ENCODE peak calls at places on chromosome 2, in six cellular contexts. K is CD4-positive, CD25-positive, alpha-beta regulatory T cell; O is SK-N-SH; C is CD8-positive, alpha-beta memory T cell; E is CD4-positive, alpha-beta memory T cell; X is effector memory CD4-positive, alpha-beta T cell. G is an unnamed sample.

GRCh38 chr2:196486145-196486544 is 153.4 kb upstream of the CCDC150 start:
- DNase-seq in E (no peak), C (no peak), K (no peak), O (no peak), X (no peak), G (no peak)

GRCh38 chr2:238132463-238133450 is 5.7 kb upstream of the KLHL30 start:
- DNase-seq in O (no peak), X (no peak), E (no peak), C (peak; percentile 38), K (no peak), G (no peak)

GRCh38 chr2:215637658-215638057 is 201.8 kb upstream of the FN1 start:
- DNase-seq in O (no peak), K (no peak), C (no peak), E (no peak), X (no peak), G (no peak)

GRCh38 chr2:177242136-177242987 is 22.2 kb downstream of the NFE2L2 start:
- DNase-seq in C (no peak), E (no peak), X (no peak), O (peak; percentile 25), K (no peak), G (no peak)

GRCh38 chr2:32946314-32947075 is at the start of gene LTBP1:
- DNase-seq in E (peak; percentile 60), C (peak; percentile 62), K (peak; percentile 73), X (peak; percentile 25), O (peak; percentile 82), G (peak; percentile 70)

GRCh38 chr2:208195477-208195876 is 5.6 kb upstream of the C2orf80 start:
- DNase-seq in X (no peak), E (no peak), K (no peak), C (no peak), O (no peak), G (no peak)

GRCh38 chr2:210663574-210663973 is 107.2 kb downstream of the CPS1 start:
- DNase-seq in E (no peak), X (no peak), K (no peak), O (peak; percentile 40), C (no peak), G (peak; percentile 44)

GRCh38 chr2:122101319-122101718 is 345.9 kb downstream of the TSN start:
- DNase-seq in C (no peak), X (no peak), K (no peak), O (no peak), E (no peak), G (no peak)

GRCh38 chr2:99072556-99072955 is 69.0 kb upstream of the C2orf15 start:
- DNase-seq in E (no peak), K (no peak), X (no peak), O (no peak), C (no peak), G (no peak)

GRCh38 chr2:210461401-210461800 is 15.2 kb downstream of the LANCL1 start:
- DNase-seq in C (no peak), E (no peak), O (no peak), K (no peak), X (no peak), G (no peak)

GRCh38 chr2:207516206-207516605 is 13.6 kb upstream of the CREB1 start:
- DNase-seq in E (no peak), C (no peak), O (no peak), X (no peak), K (no peak), G (no peak)

GRCh38 chr2:173090973-173091660 is 15.5 kb downstream of the MAP3K20 start:
- DNase-seq in O (no peak), K (no peak), X (no peak), C (no peak), E (no peak), G (no peak)

GRCh38 chr2:216830346-216830745 is 29.5 kb downstream of the TNP1 start:
- DNase-seq in O (no peak), E (no peak), C (no peak), K (no peak), X (no peak), G (no peak)

GRCh38 chr2:47257837-47258436 is 102.8 kb upstream of the STPG4 start:
- DNase-seq in E (no peak), C (no peak), K (no peak), X (no peak), O (no peak), G (no peak)

GRCh38 chr2:188466761-188467160 is 175.1 kb downstream of the GULP1 start:
- DNase-seq in O (no peak), C (no peak), X (no peak), K (no peak), E (no peak), G (no peak)

GRCh38 chr2:133171396-133172004 is 396.8 kb downstream of the NCKAP5 start:
- DNase-seq in E (no peak), C (no peak), O (peak; percentile 30), K (peak; percentile 21), X (no peak), G (peak; percentile 23)

GRCh38 chr2:180705551-180705950 is 274.9 kb upstream of the UBE2E3 start:
- DNase-seq in C (no peak), E (no peak), O (no peak), K (no peak), X (no peak), G (no peak)

GRCh38 chr2:188645982-188646381 is 328.2 kb upstream of the COL3A1 start:
- DNase-seq in K (no peak), C (no peak), X (no peak), E (no peak), O (no peak), G (no peak)

GRCh38 chr2:58634653-58635347 is 393.7 kb upstream of the FANCL start:
- DNase-seq in X (no peak), C (no peak), E (no peak), O (no peak), K (no peak), G (peak; percentile 5)

GRCh38 chr2:120034027-120034426 is 21.1 kb downstream of the EPB41L5 start:
- DNase-seq in O (no peak), E (no peak), X (no peak), K (no peak), C (no peak), G (no peak)

GRCh38 chr2:27379840-27380625 is 501 bp downstream of the ZNF513 start:
- DNase-seq in K (peak; percentile 69), O (peak; percentile 47), C (peak; percentile 68), E (peak; percentile 30), X (peak; percentile 43), G (no peak)

GRCh38 chr2:222057249-222058073 is 241.3 kb downstream of the PAX3 start:
- DNase-seq in E (no peak), C (no peak), K (peak; percentile 2), X (no peak), O (peak; percentile 46), G (peak; percentile 18)

GRCh38 chr2:112692914-112693313 is 27.9 kb upstream of the NT5DC4 start:
- DNase-seq in E (no peak), O (no peak), K (no peak), X (no peak), C (no peak), G (no peak)

GRCh38 chr2:207847098-207847806 is 77.5 kb upstream of the FZD5 start:
- DNase-seq in C (no peak), O (no peak), E (no peak), K (no peak), X (no peak), G (no peak)

GRCh38 chr2:191848771-191849726 is 2.2 kb upstream of the CAVIN2 start:
- DNase-seq in C (no peak), K (no peak), O (no peak), E (no peak), X (no peak), G (no peak)

GRCh38 chr2:195737531-195738162 is 80.6 kb downstream of the SLC39A10 start:
- DNase-seq in K (no peak), O (no peak), E (no peak), X (no peak), C (no peak), G (no peak)

GRCh38 chr2:176997074-176997791 is 215.4 kb upstream of the HNRNPA3 start:
- DNase-seq in O (no peak), K (peak; percentile 64), C (no peak), X (no peak), E (peak; percentile 11), G (no peak)

DNA sequence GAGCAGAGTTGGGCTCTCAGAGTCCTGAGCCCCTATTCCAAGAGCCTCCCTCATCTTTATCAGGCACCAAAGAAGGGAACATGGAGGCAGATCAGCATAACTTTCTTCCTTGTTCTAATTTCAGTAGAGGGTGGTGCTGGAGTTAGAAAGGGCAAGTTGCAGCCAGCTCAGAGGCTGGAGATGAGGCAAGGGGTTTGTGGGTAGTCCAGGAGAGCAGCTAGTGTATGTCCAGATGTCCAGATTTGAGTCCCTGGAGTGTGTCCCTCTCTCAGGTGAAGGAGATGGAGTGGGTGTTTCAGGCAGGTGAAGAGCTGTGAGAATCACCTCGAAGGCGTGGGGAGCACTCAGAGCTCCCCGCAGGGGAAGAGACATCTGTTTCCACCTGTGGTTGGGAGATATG is 478 bp upstream of the PRKAG3 start:
- DNase-seq in C (no peak), O (no peak), E (no peak), K (no peak), X (no peak), G (no peak)
- H3K4me3 ChIP-seq in C (no peak overlapping the region), O (no peak overlapping the region), E (no peak overlapping the region), K (no peak overlapping the region), X (no peak overlapping the region), G (no peak overlapping the region)

GRCh38 chr2:73822276-73822675 is 6.5 kb upstream of the STAMBP start:
- DNase-seq in E (no peak), O (no peak), C (no peak), X (no peak), K (peak; percentile 27), G (no peak)

GRCh38 chr2:73823916-73824523 is 4.7 kb upstream of the STAMBP start:
- DNase-seq in X (no peak), O (peak; percentile 67), E (peak; percentile 60), K (peak; percentile 88), C (peak; percentile 53), G (peak; percentile 87)

GRCh38 chr2:73821669-73822068 is 7.1 kb upstream of the STAMBP start:
- DNase-seq in E (no peak), C (no peak), K (no peak), O (no peak), X (no peak), G (no peak)

GRCh38 chr2:73822991-73823390 is 5.8 kb upstream of the STAMBP start:
- DNase-seq in O (no peak), K (no peak), E (no peak), C (no peak), X (no peak), G (no peak)

GRCh38 chr2:73823416-73823815 is 5.3 kb upstream of the STAMBP start:
- DNase-seq in E (no peak), K (no peak), X (no peak), O (no peak), C (no peak), G (peak; percentile 78)
- H3K27me3 ChIP-seq in E (no peaks in the 10 kb centered on the region), K (no peaks in the 10 kb centered on the region), X (no peaks in the 10 kb centered on the region), O (peaks cover 9% of the 10 kb centered on the region), C (no peaks in the 10 kb centered on the region), G (peaks cover 17% of the 10 kb centered on the region)

GRCh38 chr2:95024306-95024880 is 1.1 kb upstream of the MAL start:
- DNase-seq in K (no peak), O (no peak), E (no peak), C (no peak), X (no peak), G (no peak)
- H3K4me3 ChIP-seq in K (peak overlapping the region; percentile 77), O (no peak overlapping the region), E (no peak overlapping the region), C (peak overlapping the region; percentile 61), X (peak overlapping the region; percentile 92), G (no peak overlapping the region)

DNA sequence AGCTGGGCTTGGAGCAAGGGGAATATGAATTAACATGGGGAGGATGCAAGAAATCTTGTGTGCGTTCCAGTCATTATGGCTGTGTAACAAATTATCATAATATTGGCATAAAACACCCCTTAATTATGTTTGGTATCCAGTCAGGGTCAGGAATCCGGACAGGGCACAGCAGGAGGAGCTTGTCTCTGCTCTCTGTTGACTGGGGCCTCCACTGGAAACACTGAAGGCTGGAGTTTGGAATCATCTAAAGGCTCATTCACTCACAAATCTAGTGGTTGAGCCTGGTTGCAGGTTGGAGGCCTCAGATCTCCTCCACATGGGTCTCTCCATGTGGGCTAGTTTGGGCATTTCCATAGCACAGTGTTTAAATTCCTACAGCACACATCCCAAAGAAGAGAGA is 128.3 kb downstream of the ZFP36L2 start:
- DNase-seq in O (no peak), C (no peak), X (no peak), E (no peak), K (no peak), G (no peak)
- H3K27me3 ChIP-seq in O (no peaks in the 10 kb centered on the region), C (no peaks in the 10 kb centered on the region), X (no peaks in the 10 kb centered on the region), E (no peaks in the 10 kb centered on the region), K (no peaks in the 10 kb centered on the region), G (no peaks in the 10 kb centered on the region)